ENCODE peak calls at places on chromosomes 6 and 20, in six cellular contexts. J is LHCN-M2, K is frontal cortex, T is NCI-H1436 treated with DMSO at 0.1 percent for 48 hours, G is GM04504, D is hepatocyte. A is an unnamed sample.

GRCh38 chr20:8315639-8316573 is 183.8 kb downstream of the PLCB1 start:
- DNase-seq in G (no peak), T (no peak), K (no peak), J (no peak), D (no peak), A (no peak)

GRCh38 chr6:157119502-157120027 is 203.8 kb downstream of the TMEM242 start:
- DNase-seq in K (no peak), J (no peak), T (no peak), G (no peak), D (peak; percentile 35), A (no peak)

GRCh38 chr6:87730310-87730709 is 28.3 kb upstream of the AKIRIN2 start:
- DNase-seq in D (peak; percentile 34), J (peak; percentile 42), K (no peak), G (no peak), T (no peak), A (no peak)

GRCh38 chr20:62902926-62903615 is 23.2 kb downstream of the DIDO1 start:
- DNase-seq in T (no peak), K (no peak), J (no peak), G (no peak), D (no peak), A (no peak)

GRCh38 chr20:49668181-49668877 is 45.3 kb downstream of the B4GALT5 start:
- DNase-seq in J (no peak), K (no peak), G (no peak), D (no peak), T (no peak), A (no peak)

GRCh38 chr6:142821860-142822259 is 123.1 kb downstream of the HIVEP2 start:
- DNase-seq in T (no peak), K (no peak), D (no peak), G (no peak), J (no peak), A (no peak)

GRCh38 chr6:135644394-135644793 is 146.9 kb upstream of the AHI1 start:
- DNase-seq in J (no peak), T (no peak), G (no peak), D (no peak), K (no peak), A (no peak)

GRCh38 chr20:62286493-62287064 is 16.2 kb upstream of the ADRM1 start:
- DNase-seq in T (no peak), G (no peak), D (no peak), K (no peak), J (no peak), A (no peak)